ENCODE peak calls at places on chromosomes 3 and 15, in seven cellular contexts. P is amniotic stem cell, T is astrocyte of the spinal cord, I is immature natural killer cell, C is OCI-LY7, H is breast epithelium, B is NCI-H1436. A is an unnamed sample.

GRCh38 chr3:171871392-171872274 is 28.5 kb downstream of the TMEM212 start:
- DNase-seq in P (no peak), T (peak; percentile 38), I (no peak), C (no peak), H (no peak), B (no peak), A (no peak)

GRCh38 chr3:110814170-110815007 is 257.2 kb upstream of the NECTIN3 start:
- DNase-seq in P (peak; percentile 73), T (peak; percentile 93), I (no peak), C (no peak), H (no peak), B (no peak), A (peak; percentile 51)

GRCh38 chr3:38458796-38459498 is 5.3 kb downstream of the ACVR2B start:
- DNase-seq in P (no peak), T (peak; percentile 28), I (no peak), C (no peak), H (peak; percentile 71), B (no peak), A (peak; percentile 42)

GRCh38 chr3:116263842-116264545 is 181.3 kb downstream of the LSAMP start:
- DNase-seq in P (no peak), T (peak; percentile 33), I (no peak), C (no peak), H (no peak), B (no peak), A (peak; percentile 37)

GRCh38 chr3:134928819-134929218 is 133.8 kb downstream of the EPHB1 start:
- DNase-seq in P (no peak), T (no peak), I (no peak), C (no peak), H (no peak), B (no peak), A (no peak)

GRCh38 chr3:47525617-47526016 is 12.1 kb upstream of the ELP6 start:
- DNase-seq in P (no peak), T (no peak), I (no peak), C (no peak), H (no peak), B (no peak), A (no peak)

GRCh38 chr3:16828815-16829214 is 55.9 kb upstream of the PLCL2 start:
- DNase-seq in P (no peak), T (peak; percentile 37), I (peak; percentile 45), C (peak; percentile 77), H (no peak), B (no peak), A (peak; percentile 2)

GRCh38 chr15:82599862-82600261 is 47.3 kb downstream of the CPEB1 start:
- DNase-seq in P (no peak), T (no peak), I (no peak), C (no peak), H (no peak), B (no peak), A (no peak)

GRCh38 chr3:53166781-53167291 is 5.8 kb downstream of the PRKCD start:
- DNase-seq in P (no peak), T (peak; percentile 46), I (no peak), C (no peak), H (no peak), B (no peak), A (no peak)

GRCh38 chr3:191282262-191283215 is 46.7 kb upstream of the CCDC50 start:
- DNase-seq in P (no peak), T (no peak), I (no peak), C (no peak), H (no peak), B (no peak), A (no peak)

GRCh38 chr3:9224490-9224889 is 25.0 kb downstream of the SRGAP3 start:
- DNase-seq in P (no peak), T (no peak), I (no peak), C (no peak), H (no peak), B (no peak), A (no peak)

GRCh38 chr15:70196314-70197291 is 98.9 kb upstream of the TLE3 start:
- DNase-seq in P (no peak), T (peak; percentile 93), I (no peak), C (peak; percentile 7), H (peak; percentile 88), B (peak; percentile 76), A (peak; percentile 83)

GRCh38 chr3:47017504-47018268 is 38.2 kb downstream of the NBEAL2 start:
- DNase-seq in P (no peak), T (peak; percentile 67), I (no peak), C (no peak), H (no peak), B (no peak), A (no peak)

GRCh38 chr3:179192542-179192941 is 44.4 kb downstream of the PIK3CA start:
- DNase-seq in P (no peak), T (no peak), I (no peak), C (no peak), H (no peak), B (no peak), A (no peak)

GRCh38 chr3:58000713-58001467 is 7.3 kb upstream of the FLNB start:
- DNase-seq in P (no peak), T (no peak), I (no peak), C (no peak), H (no peak), B (no peak), A (no peak)

GRCh38 chr3:131903988-131904415 is 130.8 kb downstream of the CPNE4 start:
- DNase-seq in P (peak; percentile 54), T (peak; percentile 99), I (no peak), C (no peak), H (no peak), B (no peak), A (peak; percentile 28)

GRCh38 chr15:40190591-40190990 is 29.7 kb downstream of the BUB1B start:
- DNase-seq in P (no peak), T (peak; percentile 51), I (no peak), C (no peak), H (no peak), B (no peak), A (peak; percentile 21)

GRCh38 chr15:64197425-64197824 is 34.6 kb upstream of the PPIB start:
- DNase-seq in P (no peak), T (no peak), I (no peak), C (no peak), H (no peak), B (no peak), A (no peak)

GRCh38 chr3:6799264-6799915 is 61.5 kb upstream of the GRM7 start:
- DNase-seq in P (no peak), T (peak; percentile 16), I (peak; percentile 0), C (peak; percentile 75), H (no peak), B (no peak), A (no peak)

GRCh38 chr15:81133782-81134461 is at the start of gene CFAP161:
- DNase-seq in P (no peak), T (peak; percentile 49), I (peak; percentile 26), C (no peak), H (peak; percentile 57), B (peak; percentile 80), A (no peak)

GRCh38 chr15:50135123-50135541 is 16.1 kb upstream of the ATP8B4 start:
- DNase-seq in P (no peak), T (no peak), I (no peak), C (no peak), H (no peak), B (no peak), A (peak; percentile 13)

GRCh38 chr3:25040739-25041138 is 387.3 kb upstream of the RARB start:
- DNase-seq in P (no peak), T (peak; percentile 42), I (no peak), C (no peak), H (no peak), B (no peak), A (no peak)

GRCh38 chr3:87247086-87247781 is 20.1 kb downstream of the CHMP2B start:
- DNase-seq in P (no peak), T (no peak), I (no peak), C (no peak), H (no peak), B (no peak), A (no peak)

GRCh38 chr3:99645277-99646106 is 7.1 kb downstream of the COL8A1 start:
- DNase-seq in P (no peak), T (peak; percentile 84), I (no peak), C (peak; percentile 0), H (no peak), B (no peak), A (peak; percentile 62)

GRCh38 chr3:66152336-66152735 is 68.5 kb upstream of the SLC25A26 start:
- DNase-seq in P (no peak), T (no peak), I (no peak), C (no peak), H (no peak), B (no peak), A (no peak)

GRCh38 chr3:169964176-169964575 is 2.4 kb upstream of the SEC62 start:
- DNase-seq in P (no peak), T (no peak), I (no peak), C (no peak), H (no peak), B (no peak), A (peak; percentile 22)

GRCh38 chr3:73559730-73560129 is 65.0 kb downstream of the PDZRN3 start:
- DNase-seq in P (no peak), T (no peak), I (no peak), C (no peak), H (no peak), B (no peak), A (no peak)

GRCh38 chr3:108409791-108410190 is 100.6 kb downstream of the MYH15 start:
- DNase-seq in P (no peak), T (no peak), I (no peak), C (no peak), H (no peak), B (no peak), A (no peak)